ENCODE peak calls at places on chromosomes 12 and 14, in eight cellular contexts. V, A, B, I, R, Z, G and J are unnamed samples.

GRCh38 chr12:127070512-127071157 is 1196.3 kb upstream of the TMEM132C start:
- DNase-seq in B (no peak), G (no peak), Z (no peak), R (no peak), A (no peak), V (no peak), I (no peak), J (no peak)

GRCh38 chr14:82153689-82154088 is 620.0 kb upstream of the SEL1L start:
- DNase-seq in A (no peak), B (no peak), G (no peak), I (no peak), V (no peak), R (no peak), Z (no peak), J (no peak)

GRCh38 chr12:106080786-106081185 is 58.0 kb downstream of the NUAK1 start:
- DNase-seq in G (no peak), I (no peak), Z (no peak), R (no peak), V (no peak), A (no peak), B (no peak), J (no peak)

GRCh38 chr14:35121026-35121886 is 534 bp downstream of the PPP2R3C start:
- DNase-seq in G (no peak), Z (no peak), I (no peak), R (no peak), A (no peak), V (no peak), B (no peak), J (no peak)

GRCh38 chr14:23132970-23133369 is 13.9 kb upstream of the CEBPE start:
- DNase-seq in R (no peak), V (no peak), G (no peak), I (no peak), A (no peak), Z (no peak), B (no peak), J (no peak)

GRCh38 chr14:99603471-99603933 is 505 bp downstream of the CCDC85C start:
- DNase-seq in G (no peak), R (no peak), A (no peak), Z (no peak), I (no peak), V (peak; percentile 53), B (no peak), J (no peak)

GRCh38 chr12:39144613-39145061 is 239.2 kb upstream of the CPNE8 start:
- DNase-seq in G (no peak), Z (no peak), V (no peak), R (no peak), B (no peak), I (no peak), A (no peak), J (no peak)

GRCh38 chr12:102781117-102781516 is 135.9 kb downstream of the PAH start:
- DNase-seq in V (no peak), R (no peak), I (no peak), G (no peak), Z (no peak), A (no peak), B (no peak), J (no peak)

GRCh38 chr14:74917646-74918081 is 5.4 kb downstream of the RPS6KL1 start:
- DNase-seq in A (no peak), R (peak; percentile 67), G (no peak), I (no peak), B (no peak), Z (no peak), V (no peak), J (no peak)

GRCh38 chr14:96670391-96670790 is 126.8 kb upstream of the VRK1 start:
- DNase-seq in A (no peak), B (no peak), Z (no peak), R (no peak), I (no peak), G (no peak), V (no peak), J (no peak)

GRCh38 chr14:96663076-96663475 is 134.1 kb upstream of the VRK1 start:
- DNase-seq in A (no peak), I (no peak), B (no peak), G (no peak), V (no peak), R (no peak), Z (peak; percentile 61), J (no peak)

GRCh38 chr14:96662116-96662901 is 134.9 kb upstream of the VRK1 start:
- DNase-seq in B (no peak), A (no peak), I (no peak), G (no peak), V (no peak), R (no peak), Z (peak; percentile 50), J (no peak)

GRCh38 chr14:96663491-96664067 is 133.6 kb upstream of the VRK1 start:
- DNase-seq in B (no peak), G (no peak), Z (peak; percentile 15), A (no peak), R (no peak), I (no peak), V (no peak), J (no peak)

GRCh38 chr14:96666088-96666487 is 131.1 kb upstream of the VRK1 start:
- DNase-seq in V (no peak), B (no peak), A (no peak), Z (peak; percentile 29), R (no peak), G (no peak), I (no peak), J (no peak)
- TF ChIP-seq CTCF in V (no peak), B (no peak), A (no peak), Z (no peak), R (no peak), G (no peak), I (no peak), J (no peak)

GRCh38 chr12:110687770-110688169 is 1.1 kb downstream of the HVCN1 start:
- DNase-seq in I (no peak), B (no peak), V (no peak), Z (no peak), R (no peak), G (no peak), A (no peak), J (no peak)

GRCh38 chr12:110688446-110689001 is 391 bp downstream of the HVCN1 start:
- DNase-seq in I (no peak), A (no peak), G (no peak), R (no peak), Z (no peak), B (no peak), V (no peak), J (no peak)

GRCh38 chr12:110683888-110684287 is 5.0 kb downstream of the HVCN1 start:
- DNase-seq in G (no peak), Z (no peak), I (no peak), V (no peak), A (no peak), B (no peak), R (no peak), J (no peak)

GRCh38 chr12:110686294-110686903 is 2.5 kb downstream of the HVCN1 start:
- DNase-seq in V (no peak), I (no peak), B (no peak), R (no peak), A (no peak), Z (no peak), G (no peak), J (no peak)

DNA sequence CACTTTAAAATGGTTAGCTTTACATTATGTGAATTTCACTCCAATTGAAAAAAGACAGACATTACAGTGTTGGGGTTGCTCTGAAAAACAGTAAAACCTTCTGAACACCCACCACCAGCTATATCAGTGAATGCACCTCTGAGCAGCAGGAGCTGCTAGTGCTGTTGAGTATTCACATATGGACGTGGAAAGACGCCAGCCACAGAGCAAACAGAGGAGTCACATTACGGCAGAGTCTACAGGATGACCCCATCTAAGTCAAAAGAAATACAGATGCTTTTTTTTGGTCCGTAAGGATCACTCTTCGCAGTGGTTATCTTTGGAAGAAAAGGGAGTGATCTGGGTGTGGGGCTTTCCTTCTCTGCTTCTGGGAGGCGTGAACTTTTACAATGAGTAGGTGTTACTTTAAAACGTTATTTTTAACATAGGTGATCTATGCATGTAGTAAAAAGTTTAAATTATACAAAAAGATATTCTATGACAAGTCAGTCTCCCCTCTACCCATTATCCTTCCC is 4.5 kb downstream of the HVCN1 start:
- DNase-seq in I (no peak), V (peak; percentile 6), Z (no peak), A (no peak), B (no peak), G (no peak), R (no peak), J (no peak)
- TF ChIP-seq CTCF in I (no peak), V (no peak), Z (no peak), A (no peak), B (no peak), G (no peak), R (no peak), J (no peak)

DNA sequence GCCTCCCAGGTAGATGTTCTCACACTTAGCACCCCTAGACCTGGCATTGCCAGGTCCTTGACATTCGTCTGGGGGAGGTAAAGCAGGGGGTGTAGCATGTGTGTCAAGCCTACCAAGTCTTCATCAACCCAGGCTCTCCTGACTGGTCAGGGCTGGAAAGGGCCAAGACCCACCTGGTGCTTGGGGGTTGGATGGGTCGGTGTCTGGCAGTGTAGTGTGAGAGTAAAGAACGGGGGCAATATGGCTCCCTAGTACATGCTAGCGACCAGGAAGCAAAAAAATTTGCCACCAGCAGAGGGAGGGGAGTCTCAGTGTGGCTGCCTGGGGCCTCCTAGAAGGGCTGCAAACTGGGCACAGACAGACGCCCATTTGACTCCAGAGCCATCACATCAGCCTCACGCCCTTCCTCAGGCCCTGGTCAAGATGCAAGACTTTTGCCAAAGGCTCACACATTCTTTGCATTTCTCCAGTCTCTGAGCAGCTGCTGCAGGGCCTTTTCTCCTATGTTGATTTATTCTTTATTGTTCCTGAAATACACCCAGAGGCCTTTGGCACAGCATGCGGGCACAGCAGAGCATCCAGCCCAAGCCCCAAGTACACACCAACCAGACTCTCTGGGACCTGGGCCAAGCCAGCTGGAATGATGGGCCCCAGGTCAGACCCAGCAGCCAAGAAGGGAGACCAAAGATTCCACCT is 38.3 kb upstream of the PNMA1 start:
- DNase-seq in G (no peak), B (no peak), V (peak; percentile 92), Z (no peak), I (no peak), R (peak; percentile 72), A (no peak), J (peak; percentile 94)
- TF ChIP-seq CTCF in G (peak; percentile 37), B (peak; percentile 30), V (peak; percentile 51), Z (peak; percentile 18), I (peak; percentile 18), R (no peak), A (peak; percentile 29), J (peak; percentile 59)

GRCh38 chr12:65280306-65280705 is 1.8 kb downstream of the MSRB3 start:
- DNase-seq in G (no peak), V (peak; percentile 22), Z (no peak), B (no peak), R (no peak), I (no peak), A (no peak), J (no peak)

GRCh38 chr12:65278576-65279386 is at the start of gene MSRB3:
- DNase-seq in A (no peak), R (peak; percentile 84), Z (peak; percentile 83), V (peak; percentile 74), G (peak; percentile 59), B (peak; percentile 80), I (no peak), J (peak; percentile 92)

GRCh38 chr12:65279387-65280112 is 1.1 kb downstream of the MSRB3 start:
- DNase-seq in V (peak; percentile 40), B (no peak), I (no peak), G (no peak), R (no peak), A (no peak), Z (no peak), J (no peak)

GRCh38 chr12:65277994-65278575 is 398 bp upstream of the MSRB3 start:
- DNase-seq in A (no peak), Z (peak; percentile 78), G (no peak), B (no peak), R (no peak), I (no peak), V (peak; percentile 13), J (no peak)

GRCh38 chr12:65282840-65283239 is 4.4 kb downstream of the MSRB3 start:
- DNase-seq in Z (no peak), B (no peak), I (no peak), A (no peak), V (no peak), R (no peak), G (no peak), J (no peak)
- TF ChIP-seq CTCF in Z (no peak), B (no peak), I (no peak), A (no peak), V (no peak), R (no peak), G (no peak), J (no peak)